ENCODE peak calls at places on chromosome 15, in nine cellular contexts. P, K, Z, D, T, N, Y, H and V are unnamed samples.

GRCh38 chr15:78565951-78566774 is 843 bp downstream of the CHRNA5 start:
- DNase-seq in P (no peak), K (no peak), Z (no peak), D (peak), T (no peak), N (peak), Y (no peak), H (no peak), V (no peak)

GRCh38 chr15:77904901-77905300 is 172.6 kb downstream of the TBC1D2B start:
- DNase-seq in P (no peak), K (no peak), Z (no peak), D (no peak), T (no peak), N (no peak), Y (peak), H (no peak), V (no peak)

GRCh38 chr15:76378691-76379090 is 42.1 kb downstream of the ISL2 start:
- DNase-seq in P (no peak), K (no peak), Z (no peak), D (no peak), T (no peak), N (no peak), Y (no peak), H (no peak), V (no peak)

GRCh38 chr15:64651573-64652260 is 123.7 kb downstream of the RBPMS2 start:
- DNase-seq in P (no peak), K (peak), Z (peak), D (peak), T (no peak), N (no peak), Y (no peak), H (no peak), V (peak)

GRCh38 chr15:48671381-48672022 is 26.0 kb upstream of the FBN1 start:
- DNase-seq in P (peak), K (no peak), Z (no peak), D (no peak), T (no peak), N (no peak), Y (peak), H (no peak), V (no peak)

GRCh38 chr15:52963865-52964264 is 173.7 kb upstream of the ONECUT1 start:
- DNase-seq in P (no peak), K (no peak), Z (no peak), D (no peak), T (no peak), N (no peak), Y (no peak), H (no peak), V (no peak)

GRCh38 chr15:80568876-80569605 is 126.1 kb upstream of the ABHD17C start:
- DNase-seq in P (no peak), K (no peak), Z (no peak), D (peak), T (peak), N (peak), Y (no peak), H (no peak), V (no peak)

GRCh38 chr15:91866371-91866905 is 12.9 kb downstream of the SLCO3A1 start:
- DNase-seq in P (no peak), K (no peak), Z (no peak), D (no peak), T (no peak), N (no peak), Y (peak), H (no peak), V (no peak)

GRCh38 chr15:40441736-40442531 is 1.2 kb downstream of the BAHD1 start:
- DNase-seq in P (peak), K (peak), Z (no peak), D (peak), T (peak), N (peak), Y (peak), H (no peak), V (no peak)

GRCh38 chr15:45646220-45646619 is 11.4 kb downstream of the SQOR start:
- DNase-seq in P (no peak), K (no peak), Z (no peak), D (no peak), T (no peak), N (no peak), Y (no peak), H (no peak), V (no peak)

GRCh38 chr15:80550219-80550909 is 144.7 kb upstream of the ABHD17C start:
- DNase-seq in P (no peak), K (no peak), Z (peak), D (no peak), T (no peak), N (peak), Y (no peak), H (no peak), V (no peak)

GRCh38 chr15:73906346-73907017 is 19.8 kb upstream of the LOXL1 start:
- DNase-seq in P (no peak), K (no peak), Z (no peak), D (no peak), T (peak), N (no peak), Y (no peak), H (peak), V (no peak)

GRCh38 chr15:68518785-68519430 is 59.9 kb upstream of the CORO2B start:
- DNase-seq in P (no peak), K (no peak), Z (no peak), D (no peak), T (no peak), N (no peak), Y (no peak), H (no peak), V (no peak)

GRCh38 chr15:77966540-77967290 is 110.8 kb downstream of the TBC1D2B start:
- DNase-seq in P (peak), K (peak), Z (no peak), D (peak), T (no peak), N (peak), Y (no peak), H (no peak), V (no peak)

GRCh38 chr15:91263632-91264477 is 163.8 kb downstream of the SV2B start:
- DNase-seq in P (peak), K (peak), Z (no peak), D (no peak), T (no peak), N (no peak), Y (no peak), H (no peak), V (no peak)

GRCh38 chr15:101489236-101489632 is 273 bp downstream of the PCSK6 start:
- DNase-seq in P (no peak), K (peak), Z (no peak), D (peak), T (no peak), N (peak), Y (peak), H (peak), V (no peak)

GRCh38 chr15:64580696-64581407 is 120.5 kb downstream of the ZNF609 start:
- DNase-seq in P (no peak), K (no peak), Z (no peak), D (no peak), T (no peak), N (peak), Y (no peak), H (no peak), V (no peak)

GRCh38 chr15:36579792-36580431 is 486 bp downstream of the CDIN1 start:
- DNase-seq in P (peak), K (no peak), Z (no peak), D (no peak), T (no peak), N (no peak), Y (no peak), H (peak), V (no peak)

GRCh38 chr15:70466895-70467529 is 296.3 kb downstream of the UACA start:
- DNase-seq in P (peak), K (peak), Z (no peak), D (peak), T (no peak), N (peak), Y (peak), H (peak), V (peak)

GRCh38 chr15:81378438-81378837 is 4.4 kb upstream of the TMC3 start:
- DNase-seq in P (no peak), K (no peak), Z (no peak), D (no peak), T (no peak), N (no peak), Y (no peak), H (no peak), V (no peak)

GRCh38 chr15:81853349-81853748 is 192.5 kb downstream of the MEX3B start:
- DNase-seq in P (no peak), K (no peak), Z (no peak), D (no peak), T (no peak), N (no peak), Y (no peak), H (no peak), V (no peak)

GRCh38 chr15:40471105-40471777 is 457 bp downstream of the CHST14 start:
- DNase-seq in P (peak), K (no peak), Z (no peak), D (no peak), T (peak), N (peak), Y (peak), H (no peak), V (no peak)

GRCh38 chr15:49314729-49315128 is 108.3 kb upstream of the FGF7 start:
- DNase-seq in P (no peak), K (no peak), Z (no peak), D (no peak), T (no peak), N (no peak), Y (no peak), H (no peak), V (no peak)

GRCh38 chr15:92655178-92655995 is at the start of gene FAM174B:
- DNase-seq in P (peak), K (peak), Z (no peak), D (peak), T (no peak), N (peak), Y (peak), H (peak), V (no peak)

DNA sequence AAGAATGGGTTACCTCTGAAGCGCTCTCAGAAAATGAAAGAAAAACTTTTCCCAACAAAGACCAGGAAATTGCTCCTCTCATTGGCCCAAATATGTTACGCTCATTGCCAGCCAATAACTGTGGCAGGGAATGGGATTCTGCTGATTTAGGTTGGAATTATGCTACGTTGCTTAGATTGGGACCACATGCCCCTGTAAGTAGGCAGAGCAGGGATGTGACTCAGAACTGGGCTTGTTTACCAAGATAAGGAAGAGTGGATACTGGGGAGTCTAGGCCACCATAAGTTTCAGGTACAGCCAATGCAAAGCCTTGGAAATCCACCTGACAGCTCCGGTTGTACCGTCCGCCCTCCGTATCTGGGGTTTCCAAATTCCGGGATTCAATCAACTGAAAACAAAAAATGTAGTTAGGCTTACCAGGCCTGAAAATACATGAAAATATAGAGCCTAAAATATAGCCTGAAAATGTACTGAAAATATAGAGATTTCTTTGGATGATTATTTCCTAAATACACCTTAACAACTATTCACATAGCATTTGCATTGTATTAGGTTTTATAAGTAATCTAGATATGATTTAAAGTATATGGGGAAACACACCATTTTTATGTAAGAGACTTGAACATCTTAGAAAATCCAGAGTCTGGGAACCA is 1.5 kb upstream of the TCF12 start:
- DNase-seq in P (no peak), K (no peak), Z (no peak), D (no peak), T (no peak), N (no peak), Y (no peak), H (no peak), V (no peak)
- H3K4me3 ChIP-seq in P (peak), K (no peak), Z (peak), D (no peak), T (peak), N (peak), Y (peak), H (peak), V (no peak)

GRCh38 chr15:84598993-84599392 is 1.8 kb upstream of the ZSCAN2 start:
- DNase-seq in P (peak), K (peak), Z (no peak), D (peak), T (no peak), N (peak), Y (no peak), H (no peak), V (no peak)
- H3K4me3 ChIP-seq in P (no peak), K (no peak), Z (no peak), D (no peak), T (no peak), N (no peak), Y (no peak), H (no peak), V (no peak)

DNA sequence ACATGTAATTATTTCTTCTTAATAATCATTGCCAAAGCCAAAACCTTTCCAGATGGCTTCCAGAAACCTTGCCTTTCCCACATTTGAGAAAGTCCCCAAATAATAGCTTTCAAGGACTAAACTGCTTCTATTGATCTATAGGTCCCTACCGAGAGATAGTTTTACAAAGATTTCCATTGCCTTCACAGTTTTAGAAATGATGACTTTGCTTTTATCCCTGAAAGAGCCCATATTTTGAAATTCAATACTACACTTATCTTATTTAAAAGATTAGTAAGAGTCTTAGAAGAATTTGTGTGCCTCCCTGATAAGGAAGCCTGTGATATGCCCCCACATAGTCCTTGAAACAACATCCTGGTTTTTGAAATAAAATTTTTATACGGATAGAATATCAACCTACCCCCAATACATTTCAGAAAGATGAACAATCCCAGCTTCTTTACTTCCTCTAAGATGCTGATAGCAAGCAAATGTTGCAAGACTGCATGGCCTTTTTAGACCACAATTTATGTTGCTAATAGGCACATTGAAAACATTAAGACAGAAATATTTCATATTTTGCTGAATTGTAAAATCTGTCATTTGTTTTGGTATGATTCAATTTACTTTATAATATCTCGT is 146.3 kb downstream of the TMCO5A start:
- DNase-seq in P (no peak), K (no peak), Z (no peak), D (no peak), T (no peak), N (no peak), Y (no peak), H (no peak), V (no peak)
- H3K4me3 ChIP-seq in P (no peak), K (no peak), Z (no peak), D (no peak), T (no peak), N (no peak), Y (no peak), H (no peak), V (no peak)

GRCh38 chr15:31338879-31339557 is 12.4 kb downstream of the KLF13 start:
- DNase-seq in P (peak), K (no peak), Z (peak), D (peak), T (peak), N (peak), Y (peak), H (peak), V (no peak)
- H3K4me3 ChIP-seq in P (no peak), K (no peak), Z (peak), D (no peak), T (no peak), N (no peak), Y (no peak), H (peak), V (no peak)

DNA sequence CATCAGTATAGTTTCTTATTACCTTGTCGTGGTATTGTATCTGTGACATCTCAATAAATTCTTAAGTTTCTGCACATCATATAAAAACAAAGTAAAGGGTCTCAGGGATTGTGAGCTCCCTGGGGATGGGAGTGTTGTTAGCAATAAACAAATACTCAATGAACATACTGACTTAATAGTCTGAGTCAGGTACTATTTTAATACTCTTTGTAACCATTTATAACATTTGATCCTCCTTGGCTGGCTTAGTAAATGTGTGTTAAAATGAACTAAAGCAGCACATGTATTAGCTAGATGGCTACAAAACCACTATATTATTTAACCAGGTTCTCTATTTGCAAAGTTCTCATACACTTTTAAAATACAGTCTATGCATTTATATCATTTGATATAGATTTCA is 1.8 kb downstream of the ICE2 start:
- DNase-seq in P (no peak), K (no peak), Z (no peak), D (no peak), T (no peak), N (no peak), Y (no peak), H (no peak), V (no peak)
- H3K4me3 ChIP-seq in P (no peak), K (no peak), Z (peak), D (no peak), T (no peak), N (peak), Y (no peak), H (no peak), V (no peak)

GRCh38 chr15:98549003-98549402 is 99.3 kb upstream of the IGF1R start:
- DNase-seq in P (no peak), K (no peak), Z (no peak), D (no peak), T (no peak), N (no peak), Y (no peak), H (no peak), V (no peak)
- H3K4me3 ChIP-seq in P (no peak), K (no peak), Z (no peak), D (peak), T (peak), N (peak), Y (peak), H (peak), V (peak)